ENCODE peak calls at places on chromosomes 7 and 10, in six cellular contexts. K, Q, X, L, O and S are unnamed samples.

GRCh38 chr10:110304394-110304779 is 333 bp downstream of the SMNDC1 start:
- DNase-seq in K (no peak), Q (no peak), X (no peak), L (no peak), O (no peak), S (no peak)

GRCh38 chr7:107201795-107202450 is 33.1 kb downstream of the HBP1 start:
- DNase-seq in K (peak), Q (no peak), X (peak), L (peak), O (peak), S (peak)

GRCh38 chr10:32318476-32318896 is 28.5 kb downstream of the EPC1 start:
- DNase-seq in K (peak), Q (no peak), X (no peak), L (peak), O (no peak), S (no peak)

GRCh38 chr10:3495281-3495680 is 289.7 kb downstream of the KLF6 start:
- DNase-seq in K (no peak), Q (no peak), X (no peak), L (no peak), O (no peak), S (no peak)

GRCh38 chr10:98446121-98446655 is 547 bp downstream of the HPS1 start:
- DNase-seq in K (peak), Q (no peak), X (peak), L (peak), O (peak), S (peak)

GRCh38 chr10:36110097-36110496 is 468.0 kb upstream of the FZD8 start:
- DNase-seq in K (no peak), Q (no peak), X (no peak), L (no peak), O (no peak), S (no peak)

GRCh38 chr7:74343281-74344127 is 54.3 kb downstream of the CLIP2 start:
- DNase-seq in K (no peak), Q (no peak), X (peak), L (peak), O (peak), S (peak)

GRCh38 chr10:112852308-112852707 is 97.7 kb upstream of the TCF7L2 start:
- DNase-seq in K (peak), Q (no peak), X (no peak), L (no peak), O (no peak), S (no peak)

GRCh38 chr10:128854965-128855364 is 612.1 kb upstream of the MGMT start:
- DNase-seq in K (peak), Q (no peak), X (no peak), L (peak), O (no peak), S (no peak)

GRCh38 chr7:44292876-44293560 is 32.4 kb downstream of the CAMK2B start:
- DNase-seq in K (no peak), Q (no peak), X (no peak), L (no peak), O (no peak), S (no peak)

GRCh38 chr10:43930777-43931176 is 282.1 kb upstream of the ZNF32 start:
- DNase-seq in K (no peak), Q (no peak), X (no peak), L (no peak), O (no peak), S (no peak)

GRCh38 chr7:92135100-92135429 is 788 bp upstream of the CYP51A1 start:
- DNase-seq in K (no peak), Q (no peak), X (peak), L (peak), O (no peak), S (no peak)

GRCh38 chr7:20597339-20597738 is 18.1 kb upstream of the ABCB5 start:
- DNase-seq in K (no peak), Q (no peak), X (no peak), L (no peak), O (no peak), S (no peak)

GRCh38 chr7:17626215-17626614 is 314.1 kb downstream of the SNX13 start:
- DNase-seq in K (no peak), Q (no peak), X (no peak), L (no peak), O (no peak), S (no peak)

GRCh38 chr7:19144661-19145428 is at the start of gene FERD3L:
- DNase-seq in K (no peak), Q (no peak), X (no peak), L (no peak), O (no peak), S (no peak)

GRCh38 chr7:139587535-139587934 is 64.0 kb downstream of the CLEC2L start:
- DNase-seq in K (no peak), Q (no peak), X (no peak), L (no peak), O (no peak), S (no peak)

GRCh38 chr7:34747176-34747781 is 89.3 kb downstream of the NPSR1 start:
- DNase-seq in K (no peak), Q (no peak), X (no peak), L (no peak), O (no peak), S (no peak)

GRCh38 chr10:4431114-4431862 is 394.7 kb upstream of the AKR1E2 start:
- DNase-seq in K (no peak), Q (no peak), X (peak), L (peak), O (peak), S (no peak)